ENCODE peak calls at places on chromosomes 1 and 21, in eight cellular contexts. One of them, this sample, is unnamed.

GRCh38 chr1:182809414-182809957 is 19.9 kb downstream of the NPL start:
- DNase-seq in fibroblast of lung: no peak
- DNase-seq in Right ventricle myocardium inferior: no peak
- DNase-seq in HTR-8/SVneo: no peak
- DNase-seq in HS-5: no peak
- DNase-seq in stimulated activated CD8-positive, alpha-beta memory T cell treated with anti-CD3 and anti-CD28 coated beads, Interleukin-7, amount 100 ng/mL, for 1 hour: no peak
- DNase-seq in hypothalamus: no peak
- DNase-seq in stimulated activated effector memory CD8-positive, alpha-beta T cell treated with anti-CD3 and anti-CD28 coated beads, Interleukin-12 subunit alpha, Interleukin-12 subunit beta, amount 100 ng/mL, for 72 hours: no peak
- DNase-seq in this sample: no peak

GRCh38 chr1:171809834-171810233 is 28.4 kb downstream of the METTL13 start:
- DNase-seq in fibroblast of lung: no peak
- DNase-seq in Right ventricle myocardium inferior: no peak
- DNase-seq in HTR-8/SVneo: no peak
- DNase-seq in HS-5: no peak
- DNase-seq in stimulated activated CD8-positive, alpha-beta memory T cell treated with anti-CD3 and anti-CD28 coated beads, Interleukin-7, amount 100 ng/mL, for 1 hour: no peak
- DNase-seq in hypothalamus: no peak
- DNase-seq in stimulated activated effector memory CD8-positive, alpha-beta T cell treated with anti-CD3 and anti-CD28 coated beads, Interleukin-12 subunit alpha, Interleukin-12 subunit beta, amount 100 ng/mL, for 72 hours: no peak
- DNase-seq in this sample: no peak

GRCh38 chr1:41500378-41500777 is 15.9 kb upstream of the EDN2 start:
- DNase-seq in fibroblast of lung: no peak
- DNase-seq in Right ventricle myocardium inferior: peak; percentile 72
- DNase-seq in HTR-8/SVneo: no peak
- DNase-seq in HS-5: no peak
- DNase-seq in stimulated activated CD8-positive, alpha-beta memory T cell treated with anti-CD3 and anti-CD28 coated beads, Interleukin-7, amount 100 ng/mL, for 1 hour: no peak
- DNase-seq in hypothalamus: no peak
- DNase-seq in stimulated activated effector memory CD8-positive, alpha-beta T cell treated with anti-CD3 and anti-CD28 coated beads, Interleukin-12 subunit alpha, Interleukin-12 subunit beta, amount 100 ng/mL, for 72 hours: no peak
- DNase-seq in this sample: no peak

GRCh38 chr1:115337276-115337632 is 795 bp downstream of the NGF start:
- DNase-seq in fibroblast of lung: no peak
- DNase-seq in Right ventricle myocardium inferior: no peak
- DNase-seq in HTR-8/SVneo: no peak
- DNase-seq in HS-5: no peak
- DNase-seq in stimulated activated CD8-positive, alpha-beta memory T cell treated with anti-CD3 and anti-CD28 coated beads, Interleukin-7, amount 100 ng/mL, for 1 hour: no peak
- DNase-seq in hypothalamus: no peak
- DNase-seq in stimulated activated effector memory CD8-positive, alpha-beta T cell treated with anti-CD3 and anti-CD28 coated beads, Interleukin-12 subunit alpha, Interleukin-12 subunit beta, amount 100 ng/mL, for 72 hours: no peak
- DNase-seq in this sample: no peak

GRCh38 chr1:74570797-74571492 is 58.5 kb upstream of the LRRC53 start:
- DNase-seq in fibroblast of lung: no peak
- DNase-seq in Right ventricle myocardium inferior: no peak
- DNase-seq in HTR-8/SVneo: no peak
- DNase-seq in HS-5: no peak
- DNase-seq in stimulated activated CD8-positive, alpha-beta memory T cell treated with anti-CD3 and anti-CD28 coated beads, Interleukin-7, amount 100 ng/mL, for 1 hour: no peak
- DNase-seq in hypothalamus: no peak
- DNase-seq in stimulated activated effector memory CD8-positive, alpha-beta T cell treated with anti-CD3 and anti-CD28 coated beads, Interleukin-12 subunit alpha, Interleukin-12 subunit beta, amount 100 ng/mL, for 72 hours: no peak
- DNase-seq in this sample: no peak

GRCh38 chr1:197902454-197903195 is at the start of gene C1orf53:
- DNase-seq in fibroblast of lung: peak; percentile 90
- DNase-seq in Right ventricle myocardium inferior: peak; percentile 92
- DNase-seq in HTR-8/SVneo: peak; percentile 96
- DNase-seq in HS-5: peak; percentile 56
- DNase-seq in stimulated activated CD8-positive, alpha-beta memory T cell treated with anti-CD3 and anti-CD28 coated beads, Interleukin-7, amount 100 ng/mL, for 1 hour: peak; percentile 57
- DNase-seq in hypothalamus: peak; percentile 68
- DNase-seq in stimulated activated effector memory CD8-positive, alpha-beta T cell treated with anti-CD3 and anti-CD28 coated beads, Interleukin-12 subunit alpha, Interleukin-12 subunit beta, amount 100 ng/mL, for 72 hours: peak; percentile 78
- DNase-seq in this sample: no peak

GRCh38 chr1:50615036-50615750 is 191.9 kb upstream of the DMRTA2 start:
- DNase-seq in fibroblast of lung: no peak
- DNase-seq in Right ventricle myocardium inferior: no peak
- DNase-seq in HTR-8/SVneo: no peak
- DNase-seq in HS-5: no peak
- DNase-seq in stimulated activated CD8-positive, alpha-beta memory T cell treated with anti-CD3 and anti-CD28 coated beads, Interleukin-7, amount 100 ng/mL, for 1 hour: no peak
- DNase-seq in hypothalamus: no peak
- DNase-seq in stimulated activated effector memory CD8-positive, alpha-beta T cell treated with anti-CD3 and anti-CD28 coated beads, Interleukin-12 subunit alpha, Interleukin-12 subunit beta, amount 100 ng/mL, for 72 hours: no peak
- DNase-seq in this sample: no peak

GRCh38 chr1:33388989-33389771 is 41.7 kb downstream of the PHC2 start:
- DNase-seq in fibroblast of lung: peak; percentile 88
- DNase-seq in Right ventricle myocardium inferior: peak; percentile 74
- DNase-seq in HTR-8/SVneo: no peak
- DNase-seq in HS-5: no peak
- DNase-seq in stimulated activated CD8-positive, alpha-beta memory T cell treated with anti-CD3 and anti-CD28 coated beads, Interleukin-7, amount 100 ng/mL, for 1 hour: no peak
- DNase-seq in hypothalamus: no peak
- DNase-seq in stimulated activated effector memory CD8-positive, alpha-beta T cell treated with anti-CD3 and anti-CD28 coated beads, Interleukin-12 subunit alpha, Interleukin-12 subunit beta, amount 100 ng/mL, for 72 hours: no peak
- DNase-seq in this sample: peak; percentile 80

GRCh38 chr1:101484896-101485412 is 248.1 kb downstream of the S1PR1 start:
- DNase-seq in fibroblast of lung: peak; percentile 15
- DNase-seq in Right ventricle myocardium inferior: no peak
- DNase-seq in HTR-8/SVneo: no peak
- DNase-seq in HS-5: no peak
- DNase-seq in stimulated activated CD8-positive, alpha-beta memory T cell treated with anti-CD3 and anti-CD28 coated beads, Interleukin-7, amount 100 ng/mL, for 1 hour: no peak
- DNase-seq in hypothalamus: no peak
- DNase-seq in stimulated activated effector memory CD8-positive, alpha-beta T cell treated with anti-CD3 and anti-CD28 coated beads, Interleukin-12 subunit alpha, Interleukin-12 subunit beta, amount 100 ng/mL, for 72 hours: no peak
- DNase-seq in this sample: no peak

GRCh38 chr1:3543076-3544049 is 67.9 kb downstream of the MEGF6 start:
- DNase-seq in fibroblast of lung: peak; percentile 74
- DNase-seq in Right ventricle myocardium inferior: no peak
- DNase-seq in HTR-8/SVneo: peak; percentile 91
- DNase-seq in HS-5: peak; percentile 68
- DNase-seq in stimulated activated CD8-positive, alpha-beta memory T cell treated with anti-CD3 and anti-CD28 coated beads, Interleukin-7, amount 100 ng/mL, for 1 hour: no peak
- DNase-seq in hypothalamus: no peak
- DNase-seq in stimulated activated effector memory CD8-positive, alpha-beta T cell treated with anti-CD3 and anti-CD28 coated beads, Interleukin-12 subunit alpha, Interleukin-12 subunit beta, amount 100 ng/mL, for 72 hours: no peak
- DNase-seq in this sample: peak; percentile 78

GRCh38 chr1:61956012-61956645 is 213.8 kb downstream of the PATJ start:
- DNase-seq in fibroblast of lung: peak; percentile 8
- DNase-seq in Right ventricle myocardium inferior: no peak
- DNase-seq in HTR-8/SVneo: no peak
- DNase-seq in HS-5: no peak
- DNase-seq in stimulated activated CD8-positive, alpha-beta memory T cell treated with anti-CD3 and anti-CD28 coated beads, Interleukin-7, amount 100 ng/mL, for 1 hour: no peak
- DNase-seq in hypothalamus: no peak
- DNase-seq in stimulated activated effector memory CD8-positive, alpha-beta T cell treated with anti-CD3 and anti-CD28 coated beads, Interleukin-12 subunit alpha, Interleukin-12 subunit beta, amount 100 ng/mL, for 72 hours: no peak
- DNase-seq in this sample: no peak

GRCh38 chr1:87089070-87089736 is 174.8 kb downstream of the HS2ST1 start:
- DNase-seq in fibroblast of lung: no peak
- DNase-seq in Right ventricle myocardium inferior: no peak
- DNase-seq in HTR-8/SVneo: no peak
- DNase-seq in HS-5: no peak
- DNase-seq in stimulated activated CD8-positive, alpha-beta memory T cell treated with anti-CD3 and anti-CD28 coated beads, Interleukin-7, amount 100 ng/mL, for 1 hour: no peak
- DNase-seq in hypothalamus: no peak
- DNase-seq in stimulated activated effector memory CD8-positive, alpha-beta T cell treated with anti-CD3 and anti-CD28 coated beads, Interleukin-12 subunit alpha, Interleukin-12 subunit beta, amount 100 ng/mL, for 72 hours: no peak
- DNase-seq in this sample: no peak

GRCh38 chr1:198934901-198935301 is 296.1 kb downstream of the PTPRC start:
- DNase-seq in fibroblast of lung: no peak
- DNase-seq in Right ventricle myocardium inferior: no peak
- DNase-seq in HTR-8/SVneo: no peak
- DNase-seq in HS-5: no peak
- DNase-seq in stimulated activated CD8-positive, alpha-beta memory T cell treated with anti-CD3 and anti-CD28 coated beads, Interleukin-7, amount 100 ng/mL, for 1 hour: peak; percentile 39
- DNase-seq in hypothalamus: no peak
- DNase-seq in stimulated activated effector memory CD8-positive, alpha-beta T cell treated with anti-CD3 and anti-CD28 coated beads, Interleukin-12 subunit alpha, Interleukin-12 subunit beta, amount 100 ng/mL, for 72 hours: peak; percentile 5
- DNase-seq in this sample: no peak

GRCh38 chr21:39281207-39281606 is 32.2 kb downstream of the BRWD1 start:
- DNase-seq in fibroblast of lung: no peak
- DNase-seq in Right ventricle myocardium inferior: no peak
- DNase-seq in HTR-8/SVneo: no peak
- DNase-seq in HS-5: no peak
- DNase-seq in stimulated activated CD8-positive, alpha-beta memory T cell treated with anti-CD3 and anti-CD28 coated beads, Interleukin-7, amount 100 ng/mL, for 1 hour: no peak
- DNase-seq in hypothalamus: no peak
- DNase-seq in stimulated activated effector memory CD8-positive, alpha-beta T cell treated with anti-CD3 and anti-CD28 coated beads, Interleukin-12 subunit alpha, Interleukin-12 subunit beta, amount 100 ng/mL, for 72 hours: no peak
- DNase-seq in this sample: no peak

GRCh38 chr21:15801352-15801863 is 71.6 kb downstream of the USP25 start:
- DNase-seq in fibroblast of lung: no peak
- DNase-seq in Right ventricle myocardium inferior: no peak
- DNase-seq in HTR-8/SVneo: no peak
- DNase-seq in HS-5: no peak
- DNase-seq in stimulated activated CD8-positive, alpha-beta memory T cell treated with anti-CD3 and anti-CD28 coated beads, Interleukin-7, amount 100 ng/mL, for 1 hour: no peak
- DNase-seq in hypothalamus: no peak
- DNase-seq in stimulated activated effector memory CD8-positive, alpha-beta T cell treated with anti-CD3 and anti-CD28 coated beads, Interleukin-12 subunit alpha, Interleukin-12 subunit beta, amount 100 ng/mL, for 72 hours: no peak
- DNase-seq in this sample: no peak

GRCh38 chr1:92916899-92917298 is 44.4 kb downstream of the DIPK1A start:
- DNase-seq in fibroblast of lung: peak; percentile 80
- DNase-seq in Right ventricle myocardium inferior: no peak
- DNase-seq in HTR-8/SVneo: no peak
- DNase-seq in HS-5: no peak
- DNase-seq in stimulated activated CD8-positive, alpha-beta memory T cell treated with anti-CD3 and anti-CD28 coated beads, Interleukin-7, amount 100 ng/mL, for 1 hour: no peak
- DNase-seq in hypothalamus: no peak
- DNase-seq in stimulated activated effector memory CD8-positive, alpha-beta T cell treated with anti-CD3 and anti-CD28 coated beads, Interleukin-12 subunit alpha, Interleukin-12 subunit beta, amount 100 ng/mL, for 72 hours: no peak
- DNase-seq in this sample: no peak

GRCh38 chr1:236354330-236355147 is 39.5 kb upstream of the EDARADD start:
- DNase-seq in fibroblast of lung: peak; percentile 9
- DNase-seq in Right ventricle myocardium inferior: no peak
- DNase-seq in HTR-8/SVneo: peak; percentile 44
- DNase-seq in HS-5: peak; percentile 24
- DNase-seq in stimulated activated CD8-positive, alpha-beta memory T cell treated with anti-CD3 and anti-CD28 coated beads, Interleukin-7, amount 100 ng/mL, for 1 hour: no peak
- DNase-seq in hypothalamus: no peak
- DNase-seq in stimulated activated effector memory CD8-positive, alpha-beta T cell treated with anti-CD3 and anti-CD28 coated beads, Interleukin-12 subunit alpha, Interleukin-12 subunit beta, amount 100 ng/mL, for 72 hours: no peak
- DNase-seq in this sample: no peak

GRCh38 chr1:23673086-23673813 is 18.4 kb upstream of the RPL11 start:
- DNase-seq in fibroblast of lung: peak; percentile 62
- DNase-seq in Right ventricle myocardium inferior: no peak
- DNase-seq in HTR-8/SVneo: peak; percentile 42
- DNase-seq in HS-5: peak; percentile 37
- DNase-seq in stimulated activated CD8-positive, alpha-beta memory T cell treated with anti-CD3 and anti-CD28 coated beads, Interleukin-7, amount 100 ng/mL, for 1 hour: no peak
- DNase-seq in hypothalamus: no peak
- DNase-seq in stimulated activated effector memory CD8-positive, alpha-beta T cell treated with anti-CD3 and anti-CD28 coated beads, Interleukin-12 subunit alpha, Interleukin-12 subunit beta, amount 100 ng/mL, for 72 hours: no peak
- DNase-seq in this sample: no peak

GRCh38 chr1:39380036-39380435 is 111.4 kb upstream of the BMP8A start:
- DNase-seq in fibroblast of lung: no peak
- DNase-seq in Right ventricle myocardium inferior: no peak
- DNase-seq in HTR-8/SVneo: no peak
- DNase-seq in HS-5: no peak
- DNase-seq in stimulated activated CD8-positive, alpha-beta memory T cell treated with anti-CD3 and anti-CD28 coated beads, Interleukin-7, amount 100 ng/mL, for 1 hour: no peak
- DNase-seq in hypothalamus: no peak
- DNase-seq in stimulated activated effector memory CD8-positive, alpha-beta T cell treated with anti-CD3 and anti-CD28 coated beads, Interleukin-12 subunit alpha, Interleukin-12 subunit beta, amount 100 ng/mL, for 72 hours: no peak
- DNase-seq in this sample: no peak

GRCh38 chr1:187689137-187689536 is 860.4 kb downstream of the PLA2G4A start:
- DNase-seq in fibroblast of lung: peak; percentile 88
- DNase-seq in Right ventricle myocardium inferior: no peak
- DNase-seq in HTR-8/SVneo: no peak
- DNase-seq in HS-5: peak; percentile 39
- DNase-seq in stimulated activated CD8-positive, alpha-beta memory T cell treated with anti-CD3 and anti-CD28 coated beads, Interleukin-7, amount 100 ng/mL, for 1 hour: no peak
- DNase-seq in hypothalamus: no peak
- DNase-seq in stimulated activated effector memory CD8-positive, alpha-beta T cell treated with anti-CD3 and anti-CD28 coated beads, Interleukin-12 subunit alpha, Interleukin-12 subunit beta, amount 100 ng/mL, for 72 hours: no peak
- DNase-seq in this sample: peak; percentile 58

GRCh38 chr1:186609183-186609582 is 71.0 kb downstream of the PTGS2 start:
- DNase-seq in fibroblast of lung: no peak
- DNase-seq in Right ventricle myocardium inferior: no peak
- DNase-seq in HTR-8/SVneo: no peak
- DNase-seq in HS-5: no peak
- DNase-seq in stimulated activated CD8-positive, alpha-beta memory T cell treated with anti-CD3 and anti-CD28 coated beads, Interleukin-7, amount 100 ng/mL, for 1 hour: no peak
- DNase-seq in hypothalamus: no peak
- DNase-seq in stimulated activated effector memory CD8-positive, alpha-beta T cell treated with anti-CD3 and anti-CD28 coated beads, Interleukin-12 subunit alpha, Interleukin-12 subunit beta, amount 100 ng/mL, for 72 hours: no peak
- DNase-seq in this sample: no peak

GRCh38 chr1:16148329-16149092 is 7.4 kb downstream of the EPHA2 start:
- DNase-seq in fibroblast of lung: no peak
- DNase-seq in Right ventricle myocardium inferior: no peak
- DNase-seq in HTR-8/SVneo: no peak
- DNase-seq in HS-5: no peak
- DNase-seq in stimulated activated CD8-positive, alpha-beta memory T cell treated with anti-CD3 and anti-CD28 coated beads, Interleukin-7, amount 100 ng/mL, for 1 hour: no peak
- DNase-seq in hypothalamus: no peak
- DNase-seq in stimulated activated effector memory CD8-positive, alpha-beta T cell treated with anti-CD3 and anti-CD28 coated beads, Interleukin-12 subunit alpha, Interleukin-12 subunit beta, amount 100 ng/mL, for 72 hours: no peak
- DNase-seq in this sample: no peak

GRCh38 chr1:152325111-152325510 is at the start of gene FLG:
- DNase-seq in fibroblast of lung: no peak
- DNase-seq in Right ventricle myocardium inferior: no peak
- DNase-seq in HTR-8/SVneo: no peak
- DNase-seq in HS-5: no peak
- DNase-seq in stimulated activated CD8-positive, alpha-beta memory T cell treated with anti-CD3 and anti-CD28 coated beads, Interleukin-7, amount 100 ng/mL, for 1 hour: no peak
- DNase-seq in hypothalamus: no peak
- DNase-seq in stimulated activated effector memory CD8-positive, alpha-beta T cell treated with anti-CD3 and anti-CD28 coated beads, Interleukin-12 subunit alpha, Interleukin-12 subunit beta, amount 100 ng/mL, for 72 hours: no peak
- DNase-seq in this sample: no peak

GRCh38 chr1:59046730-59047157 is 250.2 kb upstream of the FGGY start:
- DNase-seq in fibroblast of lung: peak; percentile 30
- DNase-seq in Right ventricle myocardium inferior: no peak
- DNase-seq in HTR-8/SVneo: no peak
- DNase-seq in HS-5: no peak
- DNase-seq in stimulated activated CD8-positive, alpha-beta memory T cell treated with anti-CD3 and anti-CD28 coated beads, Interleukin-7, amount 100 ng/mL, for 1 hour: no peak
- DNase-seq in hypothalamus: no peak
- DNase-seq in stimulated activated effector memory CD8-positive, alpha-beta T cell treated with anti-CD3 and anti-CD28 coated beads, Interleukin-12 subunit alpha, Interleukin-12 subunit beta, amount 100 ng/mL, for 72 hours: peak; percentile 17
- DNase-seq in this sample: no peak

GRCh38 chr1:162997499-162998285 is 71.5 kb upstream of the RGS4 start:
- DNase-seq in fibroblast of lung: peak; percentile 47
- DNase-seq in Right ventricle myocardium inferior: no peak
- DNase-seq in HTR-8/SVneo: no peak
- DNase-seq in HS-5: no peak
- DNase-seq in stimulated activated CD8-positive, alpha-beta memory T cell treated with anti-CD3 and anti-CD28 coated beads, Interleukin-7, amount 100 ng/mL, for 1 hour: no peak
- DNase-seq in hypothalamus: no peak
- DNase-seq in stimulated activated effector memory CD8-positive, alpha-beta T cell treated with anti-CD3 and anti-CD28 coated beads, Interleukin-12 subunit alpha, Interleukin-12 subunit beta, amount 100 ng/mL, for 72 hours: no peak
- DNase-seq in this sample: no peak

GRCh38 chr1:212495843-212496494 is 63.2 kb downstream of the NENF start:
- DNase-seq in fibroblast of lung: no peak
- DNase-seq in Right ventricle myocardium inferior: no peak
- DNase-seq in HTR-8/SVneo: no peak
- DNase-seq in HS-5: no peak
- DNase-seq in stimulated activated CD8-positive, alpha-beta memory T cell treated with anti-CD3 and anti-CD28 coated beads, Interleukin-7, amount 100 ng/mL, for 1 hour: no peak
- DNase-seq in hypothalamus: no peak
- DNase-seq in stimulated activated effector memory CD8-positive, alpha-beta T cell treated with anti-CD3 and anti-CD28 coated beads, Interleukin-12 subunit alpha, Interleukin-12 subunit beta, amount 100 ng/mL, for 72 hours: no peak
- DNase-seq in this sample: no peak

GRCh38 chr1:68273530-68273929 is 41.2 kb upstream of the WLS start:
- DNase-seq in fibroblast of lung: no peak
- DNase-seq in Right ventricle myocardium inferior: no peak
- DNase-seq in HTR-8/SVneo: no peak
- DNase-seq in HS-5: no peak
- DNase-seq in stimulated activated CD8-positive, alpha-beta memory T cell treated with anti-CD3 and anti-CD28 coated beads, Interleukin-7, amount 100 ng/mL, for 1 hour: no peak
- DNase-seq in hypothalamus: no peak
- DNase-seq in stimulated activated effector memory CD8-positive, alpha-beta T cell treated with anti-CD3 and anti-CD28 coated beads, Interleukin-12 subunit alpha, Interleukin-12 subunit beta, amount 100 ng/mL, for 72 hours: no peak
- DNase-seq in this sample: no peak

GRCh38 chr1:201469645-201470074 is 672 bp upstream of the PHLDA3 start:
- DNase-seq in fibroblast of lung: no peak
- DNase-seq in Right ventricle myocardium inferior: no peak
- DNase-seq in HTR-8/SVneo: no peak
- DNase-seq in HS-5: no peak
- DNase-seq in stimulated activated CD8-positive, alpha-beta memory T cell treated with anti-CD3 and anti-CD28 coated beads, Interleukin-7, amount 100 ng/mL, for 1 hour: no peak
- DNase-seq in hypothalamus: no peak
- DNase-seq in stimulated activated effector memory CD8-positive, alpha-beta T cell treated with anti-CD3 and anti-CD28 coated beads, Interleukin-12 subunit alpha, Interleukin-12 subunit beta, amount 100 ng/mL, for 72 hours: no peak
- DNase-seq in this sample: no peak

GRCh38 chr1:212669600-212669999 is 30.0 kb downstream of the BATF3 start:
- DNase-seq in fibroblast of lung: no peak
- DNase-seq in Right ventricle myocardium inferior: no peak
- DNase-seq in HTR-8/SVneo: no peak
- DNase-seq in HS-5: no peak
- DNase-seq in stimulated activated CD8-positive, alpha-beta memory T cell treated with anti-CD3 and anti-CD28 coated beads, Interleukin-7, amount 100 ng/mL, for 1 hour: no peak
- DNase-seq in hypothalamus: no peak
- DNase-seq in stimulated activated effector memory CD8-positive, alpha-beta T cell treated with anti-CD3 and anti-CD28 coated beads, Interleukin-12 subunit alpha, Interleukin-12 subunit beta, amount 100 ng/mL, for 72 hours: no peak
- DNase-seq in this sample: no peak

GRCh38 chr1:93694833-93695232 is 13.2 kb upstream of the BCAR3 start:
- DNase-seq in fibroblast of lung: no peak
- DNase-seq in Right ventricle myocardium inferior: no peak
- DNase-seq in HTR-8/SVneo: no peak
- DNase-seq in HS-5: no peak
- DNase-seq in stimulated activated CD8-positive, alpha-beta memory T cell treated with anti-CD3 and anti-CD28 coated beads, Interleukin-7, amount 100 ng/mL, for 1 hour: no peak
- DNase-seq in hypothalamus: no peak
- DNase-seq in stimulated activated effector memory CD8-positive, alpha-beta T cell treated with anti-CD3 and anti-CD28 coated beads, Interleukin-12 subunit alpha, Interleukin-12 subunit beta, amount 100 ng/mL, for 72 hours: no peak
- DNase-seq in this sample: no peak

GRCh38 chr1:31183927-31184554 is 55.6 kb downstream of the NKAIN1 start:
- DNase-seq in fibroblast of lung: peak; percentile 52
- DNase-seq in Right ventricle myocardium inferior: no peak
- DNase-seq in HTR-8/SVneo: peak; percentile 46
- DNase-seq in HS-5: peak; percentile 6
- DNase-seq in stimulated activated CD8-positive, alpha-beta memory T cell treated with anti-CD3 and anti-CD28 coated beads, Interleukin-7, amount 100 ng/mL, for 1 hour: no peak
- DNase-seq in hypothalamus: no peak
- DNase-seq in stimulated activated effector memory CD8-positive, alpha-beta T cell treated with anti-CD3 and anti-CD28 coated beads, Interleukin-12 subunit alpha, Interleukin-12 subunit beta, amount 100 ng/mL, for 72 hours: peak; percentile 21
- DNase-seq in this sample: no peak

GRCh38 chr1:59367269-59368006 is 70.5 kb downstream of the FGGY start:
- DNase-seq in fibroblast of lung: peak; percentile 98
- DNase-seq in Right ventricle myocardium inferior: peak; percentile 88
- DNase-seq in HTR-8/SVneo: peak; percentile 34
- DNase-seq in HS-5: peak; percentile 78
- DNase-seq in stimulated activated CD8-positive, alpha-beta memory T cell treated with anti-CD3 and anti-CD28 coated beads, Interleukin-7, amount 100 ng/mL, for 1 hour: no peak
- DNase-seq in hypothalamus: no peak
- DNase-seq in stimulated activated effector memory CD8-positive, alpha-beta T cell treated with anti-CD3 and anti-CD28 coated beads, Interleukin-12 subunit alpha, Interleukin-12 subunit beta, amount 100 ng/mL, for 72 hours: no peak
- DNase-seq in this sample: peak; percentile 89

GRCh38 chr1:196372896-196373536 is 235.2 kb downstream of the KCNT2 start:
- DNase-seq in fibroblast of lung: peak; percentile 60
- DNase-seq in Right ventricle myocardium inferior: no peak
- DNase-seq in HTR-8/SVneo: peak; percentile 4
- DNase-seq in HS-5: peak; percentile 35
- DNase-seq in stimulated activated CD8-positive, alpha-beta memory T cell treated with anti-CD3 and anti-CD28 coated beads, Interleukin-7, amount 100 ng/mL, for 1 hour: no peak
- DNase-seq in hypothalamus: no peak
- DNase-seq in stimulated activated effector memory CD8-positive, alpha-beta T cell treated with anti-CD3 and anti-CD28 coated beads, Interleukin-12 subunit alpha, Interleukin-12 subunit beta, amount 100 ng/mL, for 72 hours: no peak
- DNase-seq in this sample: no peak